ENCODE peak calls at places on chromosome 7, in five cellular contexts. E is fibroblast of lung, T is heart right ventricle, A is uterus, V is heart left ventricle. D is an unnamed sample.

GRCh38 chr7:155306677-155307470 is 9.2 kb downstream of the INSIG1 start:
- DNase-seq in E (no peak), T (no peak), A (no peak), V (no peak), D (no peak)

GRCh38 chr7:67918158-67918557 is 921.5 kb downstream of the TYW1 start:
- DNase-seq in E (no peak), T (no peak), A (no peak), V (no peak), D (no peak)

GRCh38 chr7:104005197-104005596 is 15.7 kb upstream of the RELN start:
- DNase-seq in E (no peak), T (no peak), A (no peak), V (no peak), D (no peak)

GRCh38 chr7:130441408-130441854 is 615 bp upstream of the CEP41 start:
- DNase-seq in E (no peak), T (no peak), A (no peak), V (no peak), D (no peak)

GRCh38 chr7:151240536-151240935 is 8.0 kb downstream of the SMARCD3 start:
- DNase-seq in E (no peak), T (no peak), A (no peak), V (no peak), D (no peak)

GRCh38 chr7:257647-257992 is 32.4 kb upstream of the FOXL3 start:
- DNase-seq in E (no peak), T (no peak), A (no peak), V (no peak), D (no peak)

GRCh38 chr7:37065779-37066271 is 341.5 kb upstream of the AOAH start:
- DNase-seq in E (no peak), T (no peak), A (no peak), V (no peak), D (peak; percentile 9)

GRCh38 chr7:155136619-155137243 is 66.6 kb downstream of the HTR5A start:
- DNase-seq in E (no peak), T (no peak), A (no peak), V (no peak), D (no peak)

GRCh38 chr7:101947899-101948298 is 130.5 kb downstream of the CUX1 start:
- DNase-seq in E (peak; percentile 33), T (peak; percentile 85), A (peak; percentile 79), V (peak; percentile 89), D (no peak)

GRCh38 chr7:52064493-52064892 is 747.9 kb upstream of the COBL start:
- DNase-seq in E (no peak), T (no peak), A (no peak), V (no peak), D (no peak)

GRCh38 chr7:2708547-2709310 is 20.7 kb downstream of the AMZ1 start:
- DNase-seq in E (no peak), T (no peak), A (no peak), V (no peak), D (no peak)

GRCh38 chr7:80054356-80054755 is 80.3 kb upstream of the GNAI1 start:
- DNase-seq in E (peak; percentile 92), T (no peak), A (no peak), V (no peak), D (no peak)

GRCh38 chr7:12802070-12802469 is 114.6 kb downstream of the ARL4A start:
- DNase-seq in E (no peak), T (no peak), A (no peak), V (no peak), D (no peak)

GRCh38 chr7:27193335-27194001 is 6.4 kb downstream of the HOXA13 start:
- DNase-seq in E (no peak), T (no peak), A (no peak), V (no peak), D (no peak)

GRCh38 chr7:116111429-116111828 is 80.9 kb upstream of the TFEC start:
- DNase-seq in E (peak; percentile 1), T (no peak), A (no peak), V (no peak), D (no peak)

GRCh38 chr7:155412416-155413253 is 45.3 kb upstream of the EN2 start:
- DNase-seq in E (no peak), T (peak; percentile 15), A (no peak), V (no peak), D (peak; percentile 38)

GRCh38 chr7:90337106-90337505 is 9.4 kb upstream of the GTPBP10 start:
- DNase-seq in E (no peak), T (no peak), A (no peak), V (no peak), D (no peak)

GRCh38 chr7:77525231-77525630 is 11.9 kb upstream of the PTPN12 start:
- DNase-seq in E (no peak), T (no peak), A (no peak), V (no peak), D (no peak)

GRCh38 chr7:102077081-102077480 is 209.6 kb upstream of the SH2B2 start:
- DNase-seq in E (no peak), T (no peak), A (no peak), V (no peak), D (no peak)

GRCh38 chr7:51280156-51280555 is 36.5 kb downstream of the COBL start:
- DNase-seq in E (no peak), T (no peak), A (no peak), V (no peak), D (no peak)

GRCh38 chr7:90824386-90825307 is 228.5 kb downstream of the CDK14 start:
- DNase-seq in E (peak; percentile 84), T (no peak), A (no peak), V (no peak), D (no peak)

GRCh38 chr7:101940830-101941229 is 123.4 kb downstream of the CUX1 start:
- DNase-seq in E (no peak), T (no peak), A (peak; percentile 44), V (peak; percentile 57), D (no peak)

GRCh38 chr7:129874722-129875121 is 78.0 kb downstream of the UBE2H start:
- DNase-seq in E (no peak), T (no peak), A (no peak), V (no peak), D (no peak)

GRCh38 chr7:77200542-77200941 is 923 bp upstream of the FGL2 start:
- DNase-seq in E (no peak), T (no peak), A (no peak), V (no peak), D (no peak)

GRCh38 chr7:47634273-47634672 is 52.4 kb upstream of the TNS3 start:
- DNase-seq in E (no peak), T (no peak), A (no peak), V (no peak), D (no peak)

GRCh38 chr7:19853261-19853832 is 79.9 kb upstream of the TMEM196 start:
- DNase-seq in E (no peak), T (no peak), A (no peak), V (no peak), D (no peak)

GRCh38 chr7:40870108-40870507 is 735.3 kb downstream of the SUGCT start:
- DNase-seq in E (no peak), T (no peak), A (no peak), V (no peak), D (no peak)

GRCh38 chr7:47478017-47478344 is 103.9 kb downstream of the TNS3 start:
- DNase-seq in E (peak; percentile 70), T (no peak), A (no peak), V (peak; percentile 73), D (no peak)

GRCh38 chr7:136998495-136998894 is 130.0 kb downstream of the CHRM2 start:
- DNase-seq in E (peak; percentile 32), T (no peak), A (no peak), V (no peak), D (no peak)

GRCh38 chr7:13496971-13497370 is 492.5 kb downstream of the ETV1 start:
- DNase-seq in E (no peak), T (no peak), A (no peak), V (no peak), D (no peak)

GRCh38 chr7:14085901-14086300 is 96.4 kb upstream of the ETV1 start:
- DNase-seq in E (peak; percentile 14), T (no peak), A (no peak), V (no peak), D (no peak)

GRCh38 chr7:105571891-105572290 is 9.4 kb downstream of the EFCAB10 start:
- DNase-seq in E (no peak), T (no peak), A (no peak), V (no peak), D (no peak)

GRCh38 chr7:105567821-105568220 is 13.5 kb downstream of the EFCAB10 start:
- DNase-seq in E (no peak), T (no peak), A (no peak), V (no peak), D (no peak)

GRCh38 chr7:105565190-105565589 is 16.1 kb downstream of the EFCAB10 start:
- DNase-seq in E (no peak), T (no peak), A (no peak), V (no peak), D (no peak)

GRCh38 chr7:105567024-105567423 is 14.3 kb downstream of the EFCAB10 start:
- DNase-seq in E (no peak), T (no peak), A (no peak), V (no peak), D (no peak)
- H3K36me3 ChIP-seq in E (peaks cover 1% of the 10 kb centered on the region), T (peaks cover 78% of the 10 kb centered on the region), A (no peaks in the 10 kb centered on the region), V (peaks cover 76% of the 10 kb centered on the region), D (peaks cover 4% of the 10 kb centered on the region)

GRCh38 chr7:157827863-157828160 is 491.0 kb downstream of the DNAJB6 start:
- DNase-seq in E (no peak), T (no peak), A (no peak), V (no peak), D (no peak)
- H3K4me3 ChIP-seq in E (no peak overlapping the region), T (no peak overlapping the region), A (no peak overlapping the region), V (no peak overlapping the region), D (no peak overlapping the region)

GRCh38 chr7:18610331-18610948 is 114.9 kb downstream of the HDAC9 start:
- DNase-seq in E (peak; percentile 43), T (no peak), A (no peak), V (no peak), D (no peak)
- TF ChIP-seq CTCF in E (peak; percentile 74), T (peak; percentile 51), A (no peak), V (peak; percentile 16), D (peak; percentile 62)

GRCh38 chr7:4765776-4766490 is 9.5 kb upstream of the AP5Z1 start:
- DNase-seq in E (no peak), T (no peak), A (no peak), V (no peak), D (no peak)

GRCh38 chr7:4762121-4763055 is 13.0 kb upstream of the AP5Z1 start:
- DNase-seq in E (no peak), T (no peak), A (no peak), V (no peak), D (no peak)

GRCh38 chr7:4764402-4765007 is 10.9 kb upstream of the AP5Z1 start:
- DNase-seq in E (no peak), T (no peak), A (peak; percentile 58), V (no peak), D (no peak)

GRCh38 chr7:4763091-4763793 is 12.2 kb upstream of the AP5Z1 start:
- DNase-seq in E (no peak), T (no peak), A (no peak), V (no peak), D (no peak)

GRCh38 chr7:4763794-4764185 is 11.6 kb upstream of the AP5Z1 start:
- DNase-seq in E (no peak), T (no peak), A (no peak), V (no peak), D (no peak)
- H3K36me3 ChIP-seq in E (peaks cover 35% of the 10 kb centered on the region), T (peaks cover 92% of the 10 kb centered on the region), A (no peaks in the 10 kb centered on the region), V (peaks cover 83% of the 10 kb centered on the region), D (peaks cover 24% of the 10 kb centered on the region)